ENCODE peak calls at places on chromosomes 5 and 9, in five cellular contexts. D is skeletal muscle cell; M is effector memory CD8-positive, alpha-beta T cell; K is H1; S is stimulated activated naive CD4-positive, alpha-beta T cell treated with Interleukin-2 at 50 U/mL for 16 hours. H is an unnamed sample.

GRCh38 chr9:130461218-130461630 is 16.5 kb downstream of the ASS1 start:
- DNase-seq in K (peak), D (no peak), M (peak), S (peak), H (no peak)

GRCh38 chr5:149456597-149457392 is 77.7 kb upstream of the IL17B start:
- DNase-seq in K (no peak), D (no peak), S (no peak), M (no peak), H (no peak)

GRCh38 chr5:58670620-58671019 is 87.7 kb downstream of the RAB3C start:
- DNase-seq in D (no peak), S (no peak), M (no peak), K (no peak), H (no peak)

GRCh38 chr9:89593776-89594427 is 10.9 kb upstream of the GADD45G start:
- DNase-seq in D (no peak), S (peak), M (peak), K (peak), H (peak)

GRCh38 chr5:132839426-132840301 is 9.2 kb upstream of the SHROOM1 start:
- DNase-seq in K (no peak), S (no peak), D (no peak), M (no peak), H (peak)

GRCh38 chr9:16715404-16715803 is 155.1 kb downstream of the BNC2 start:
- DNase-seq in M (no peak), S (no peak), D (no peak), K (no peak), H (no peak)

GRCh38 chr5:32538031-32538547 is 47.3 kb upstream of the SUB1 start:
- DNase-seq in S (peak), D (no peak), M (peak), K (no peak), H (peak)

GRCh38 chr9:69131682-69132081 is 42.4 kb upstream of the TJP2 start:
- DNase-seq in D (peak), M (no peak), K (no peak), S (no peak), H (peak)

H was measured in bronchial epithelial cell.